ENCODE peak calls at places on chromosomes 11 and 22, in four cellular contexts. One of them, this sample, is unnamed.
A peak's percentile ranks its signal among the peaks of the same experiment; 100 is the strongest.

GRCh38 chr11:66743271-66743968 is 14.4 kb upstream of the SPTBN2 start:
- DNase-seq in RWPE1: peak; percentile 97
- DNase-seq in neural crest cell: no peak
- DNase-seq in mucosa of descending colon: peak; percentile 89
- DNase-seq in this sample: peak; percentile 29

GRCh38 chr11:64062185-64063039 is 26.7 kb downstream of the FLRT1 start:
- DNase-seq in RWPE1: no peak
- DNase-seq in neural crest cell: no peak
- DNase-seq in mucosa of descending colon: no peak
- DNase-seq in this sample: no peak

GRCh38 chr11:6022954-6023353 is 7.6 kb downstream of the OR56A1 start:
- DNase-seq in RWPE1: peak; percentile 25
- DNase-seq in neural crest cell: no peak
- DNase-seq in mucosa of descending colon: no peak
- DNase-seq in this sample: peak; percentile 7

GRCh38 chr11:119421941-119422504 is 949 bp downstream of the THY1 start:
- DNase-seq in RWPE1: no peak
- DNase-seq in neural crest cell: peak; percentile 43
- DNase-seq in mucosa of descending colon: no peak
- DNase-seq in this sample: peak; percentile 48

GRCh38 chr22:50190182-50190951 is 4.7 kb downstream of the TRABD start:
- DNase-seq in RWPE1: peak; percentile 62
- DNase-seq in neural crest cell: no peak
- DNase-seq in mucosa of descending colon: peak; percentile 93
- DNase-seq in this sample: no peak

GRCh38 chr11:73760066-73760679 is 701 bp downstream of the RAB6A start:
- DNase-seq in RWPE1: peak; percentile 32
- DNase-seq in neural crest cell: peak; percentile 34
- DNase-seq in mucosa of descending colon: peak; percentile 69
- DNase-seq in this sample: peak; percentile 43

GRCh38 chr11:110429614-110430266 is at the start of gene FDX1:
- DNase-seq in RWPE1: peak; percentile 85
- DNase-seq in neural crest cell: peak; percentile 84
- DNase-seq in mucosa of descending colon: peak; percentile 87
- DNase-seq in this sample: peak; percentile 91

GRCh38 chr11:119751281-119752060 is 22.5 kb upstream of the NECTIN1 start:
- DNase-seq in RWPE1: no peak
- DNase-seq in neural crest cell: no peak
- DNase-seq in mucosa of descending colon: no peak
- DNase-seq in this sample: no peak

GRCh38 chr11:100932474-100933100 is 197.0 kb downstream of the PGR start:
- DNase-seq in RWPE1: peak; percentile 12
- DNase-seq in neural crest cell: no peak
- DNase-seq in mucosa of descending colon: no peak
- DNase-seq in this sample: no peak

GRCh38 chr11:70582886-70583641 is 184.7 kb downstream of the CTTN start:
- DNase-seq in RWPE1: no peak
- DNase-seq in neural crest cell: no peak
- DNase-seq in mucosa of descending colon: peak; percentile 8
- DNase-seq in this sample: no peak

GRCh38 chr11:86041975-86042378 is 26.9 kb downstream of the PICALM start:
- DNase-seq in RWPE1: peak; percentile 67
- DNase-seq in neural crest cell: peak; percentile 66
- DNase-seq in mucosa of descending colon: no peak
- DNase-seq in this sample: peak; percentile 66

GRCh38 chr11:34975482-34975881 is 59.1 kb downstream of the PDHX start:
- DNase-seq in RWPE1: no peak
- DNase-seq in neural crest cell: no peak
- DNase-seq in mucosa of descending colon: no peak
- DNase-seq in this sample: no peak

GRCh38 chr11:81449588-81450155 is 1284.0 kb downstream of the FAM181B start:
- DNase-seq in RWPE1: no peak
- DNase-seq in neural crest cell: no peak
- DNase-seq in mucosa of descending colon: no peak
- DNase-seq in this sample: no peak

GRCh38 chr11:43508511-43508918 is 149.8 kb downstream of the TTC17 start:
- DNase-seq in RWPE1: peak; percentile 51
- DNase-seq in neural crest cell: no peak
- DNase-seq in mucosa of descending colon: peak; percentile 43
- DNase-seq in this sample: no peak

GRCh38 chr11:12269104-12269441 is 108.3 kb upstream of the PARVA start:
- DNase-seq in RWPE1: peak; percentile 37
- DNase-seq in neural crest cell: no peak
- DNase-seq in mucosa of descending colon: no peak
- DNase-seq in this sample: no peak

GRCh38 chr11:82895437-82896091 is 4.7 kb downstream of the PRCP start:
- DNase-seq in RWPE1: no peak
- DNase-seq in neural crest cell: no peak
- DNase-seq in mucosa of descending colon: no peak
- DNase-seq in this sample: no peak

GRCh38 chr22:42793848-42794405 is 63.1 kb downstream of the ARFGAP3 start:
- DNase-seq in RWPE1: no peak
- DNase-seq in neural crest cell: no peak
- DNase-seq in mucosa of descending colon: no peak
- DNase-seq in this sample: no peak

GRCh38 chr22:39453765-39454378 is 2.9 kb upstream of the MGAT3 start:
- DNase-seq in RWPE1: no peak
- DNase-seq in neural crest cell: no peak
- DNase-seq in mucosa of descending colon: no peak
- DNase-seq in this sample: no peak

GRCh38 chr11:126061707-126062678 is 673 bp downstream of the CDON start:
- DNase-seq in RWPE1: peak; percentile 57
- DNase-seq in neural crest cell: peak; percentile 28
- DNase-seq in mucosa of descending colon: no peak
- DNase-seq in this sample: peak; percentile 57

GRCh38 chr11:35045219-35045819 is 93.7 kb upstream of the CD44 start:
- DNase-seq in RWPE1: no peak
- DNase-seq in neural crest cell: no peak
- DNase-seq in mucosa of descending colon: no peak
- DNase-seq in this sample: no peak

GRCh38 chr11:58622344-58622743 is at the start of gene CNTF:
- DNase-seq in RWPE1: no peak
- DNase-seq in neural crest cell: no peak
- DNase-seq in mucosa of descending colon: no peak
- DNase-seq in this sample: no peak

GRCh38 chr11:79039122-79039521 is 401.7 kb downstream of the TENM4 start:
- DNase-seq in RWPE1: no peak
- DNase-seq in neural crest cell: no peak
- DNase-seq in mucosa of descending colon: no peak
- DNase-seq in this sample: no peak

GRCh38 chr11:70934999-70935768 is 317.2 kb downstream of the SHANK2 start:
- DNase-seq in RWPE1: peak; percentile 41
- DNase-seq in neural crest cell: no peak
- DNase-seq in mucosa of descending colon: no peak
- DNase-seq in this sample: no peak

GRCh38 chr11:45985212-45985611 is 62.8 kb downstream of the LARGE2 start:
- DNase-seq in RWPE1: no peak
- DNase-seq in neural crest cell: no peak
- DNase-seq in mucosa of descending colon: no peak
- DNase-seq in this sample: no peak

GRCh38 chr11:45983471-45983845 is 61.0 kb downstream of the LARGE2 start:
- DNase-seq in RWPE1: no peak
- DNase-seq in neural crest cell: no peak
- DNase-seq in mucosa of descending colon: no peak
- DNase-seq in this sample: no peak

GRCh38 chr11:45984192-45984591 is 61.7 kb downstream of the LARGE2 start:
- DNase-seq in RWPE1: no peak
- DNase-seq in neural crest cell: no peak
- DNase-seq in mucosa of descending colon: no peak
- DNase-seq in this sample: no peak

DNA sequence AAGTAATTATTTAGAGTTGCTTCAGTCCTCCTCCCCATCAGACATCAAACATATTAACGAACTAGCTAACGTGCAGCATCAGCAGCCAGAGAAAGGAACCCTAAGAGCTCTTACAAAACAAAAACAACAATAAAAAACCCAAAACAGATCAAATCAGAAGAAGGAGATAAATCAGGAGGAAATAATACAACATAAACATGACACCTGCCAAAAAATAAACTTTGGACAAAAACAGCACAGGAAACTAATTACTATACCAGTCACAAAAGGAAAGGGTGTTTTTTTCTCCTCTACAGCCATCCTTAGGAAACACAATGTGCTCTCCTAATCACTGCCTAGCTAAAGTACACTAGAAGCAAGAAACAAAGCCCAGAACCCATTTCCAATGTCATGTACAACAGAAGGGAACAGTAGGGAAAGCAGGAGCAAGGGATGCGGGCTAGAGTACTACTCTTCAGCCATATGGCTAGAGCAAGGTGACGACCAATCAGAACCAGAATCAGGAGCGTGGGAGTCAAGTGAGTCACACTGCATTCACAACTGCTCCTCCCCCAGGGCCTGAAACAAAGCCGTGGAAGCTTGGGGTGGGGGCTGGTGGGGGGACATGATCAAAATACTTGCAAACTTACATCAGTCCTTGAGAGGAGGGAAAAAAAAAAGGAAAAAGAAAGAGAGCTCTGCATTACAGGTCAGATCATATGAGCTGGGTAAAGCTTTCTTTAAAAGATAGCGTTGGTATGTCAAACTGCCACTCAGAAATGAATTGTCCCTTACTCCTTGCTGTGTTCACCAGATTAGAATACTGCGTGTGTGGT is 60.4 kb downstream of the LARGE2 start:
- DNase-seq in RWPE1: peak; percentile 75
- DNase-seq in neural crest cell: no peak
- DNase-seq in mucosa of descending colon: no peak
- DNase-seq in this sample: peak; percentile 27
- TF ChIP-seq CTCF in RWPE1: no peak
- TF ChIP-seq CTCF in neural crest cell: no peak
- TF ChIP-seq CTCF in mucosa of descending colon: no peak
- TF ChIP-seq CTCF in this sample: no peak

GRCh38 chr11:15258433-15259350 is 144.0 kb downstream of the INSC start:
- DNase-seq in RWPE1: peak; percentile 18
- DNase-seq in neural crest cell: no peak
- DNase-seq in mucosa of descending colon: no peak
- DNase-seq in this sample: peak; percentile 34
- TF ChIP-seq CTCF in RWPE1: no peak
- TF ChIP-seq CTCF in neural crest cell: no peak
- TF ChIP-seq CTCF in mucosa of descending colon: no peak
- TF ChIP-seq CTCF in this sample: no peak

GRCh38 chr22:41315586-41315985 is 14.3 kb downstream of the ZC3H7B start:
- DNase-seq in RWPE1: no peak
- DNase-seq in neural crest cell: no peak
- DNase-seq in mucosa of descending colon: no peak
- DNase-seq in this sample: no peak

GRCh38 chr22:41314821-41315220 is 13.5 kb downstream of the ZC3H7B start:
- DNase-seq in RWPE1: no peak
- DNase-seq in neural crest cell: no peak
- DNase-seq in mucosa of descending colon: no peak
- DNase-seq in this sample: no peak

GRCh38 chr22:41324818-41325528 is 23.6 kb downstream of the ZC3H7B start:
- DNase-seq in RWPE1: no peak
- DNase-seq in neural crest cell: no peak
- DNase-seq in mucosa of descending colon: no peak
- DNase-seq in this sample: no peak

DNA sequence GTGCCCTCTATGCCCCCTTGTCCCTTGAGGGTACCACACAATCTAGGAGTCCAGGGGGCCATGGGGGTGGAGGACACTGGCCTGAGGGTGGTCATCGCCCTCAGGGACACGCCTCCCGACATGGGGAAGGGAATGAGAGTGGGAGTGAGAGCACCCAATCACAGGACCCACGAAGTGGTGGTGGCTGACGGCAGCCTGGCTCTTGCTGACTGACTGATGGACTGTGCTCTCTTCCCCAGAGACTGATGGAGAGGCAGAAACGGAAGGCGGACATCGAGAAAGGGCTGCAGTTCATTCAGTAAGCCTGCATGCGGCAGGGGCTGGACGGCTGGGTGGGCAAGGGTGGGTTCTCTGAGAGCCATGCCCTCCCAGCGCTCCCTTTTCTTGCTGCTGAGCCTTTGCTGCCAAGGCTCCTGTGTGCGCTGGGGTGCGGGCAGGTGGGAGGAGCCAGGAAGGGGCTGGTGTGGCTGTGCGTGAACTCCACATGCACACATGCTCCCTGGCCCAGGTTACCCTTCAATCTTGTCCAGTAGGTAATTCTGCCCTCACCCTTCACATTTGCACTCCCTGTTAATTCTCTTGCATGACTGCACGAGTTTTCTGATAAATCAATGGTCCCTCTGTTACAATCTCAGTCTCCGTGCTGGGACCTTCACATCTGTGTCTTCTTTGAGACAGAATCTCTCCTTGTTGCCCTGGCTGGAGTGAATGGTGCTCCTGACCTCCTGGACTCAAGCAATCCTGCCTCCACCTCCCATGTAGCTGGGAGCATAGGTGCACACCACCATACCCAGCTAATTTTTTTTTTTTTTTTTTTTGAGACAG is 19.3 kb downstream of the ZC3H7B start:
- DNase-seq in RWPE1: no peak
- DNase-seq in neural crest cell: no peak
- DNase-seq in mucosa of descending colon: no peak
- DNase-seq in this sample: no peak
- TF ChIP-seq CTCF in RWPE1: no peak
- TF ChIP-seq CTCF in neural crest cell: no peak
- TF ChIP-seq CTCF in mucosa of descending colon: no peak
- TF ChIP-seq CTCF in this sample: no peak

DNA sequence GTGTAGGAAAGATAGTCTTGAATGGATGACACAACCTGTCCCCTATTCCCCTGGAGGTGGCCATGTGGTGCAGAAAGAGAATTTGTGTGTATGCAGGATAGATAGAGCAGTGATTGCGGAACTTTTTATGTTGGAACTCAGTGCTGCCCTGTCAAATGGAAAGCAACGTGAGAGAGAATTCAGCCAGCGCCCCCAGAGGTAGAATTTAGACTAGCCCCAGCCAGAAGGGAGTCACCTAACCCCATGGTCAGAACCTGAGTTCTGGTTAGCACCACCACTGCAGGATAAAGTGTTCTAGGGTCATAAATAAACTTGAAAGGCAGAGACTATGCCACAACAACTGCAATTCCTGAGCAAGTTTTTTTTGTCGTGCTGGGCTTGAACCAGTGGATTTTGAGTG is 152.9 kb upstream of the GRIA4 start:
- DNase-seq in RWPE1: no peak
- DNase-seq in neural crest cell: no peak
- DNase-seq in mucosa of descending colon: no peak
- DNase-seq in this sample: no peak
- TF ChIP-seq CTCF in RWPE1: no peak
- TF ChIP-seq CTCF in neural crest cell: no peak
- TF ChIP-seq CTCF in mucosa of descending colon: no peak
- TF ChIP-seq CTCF in this sample: no peak

DNA sequence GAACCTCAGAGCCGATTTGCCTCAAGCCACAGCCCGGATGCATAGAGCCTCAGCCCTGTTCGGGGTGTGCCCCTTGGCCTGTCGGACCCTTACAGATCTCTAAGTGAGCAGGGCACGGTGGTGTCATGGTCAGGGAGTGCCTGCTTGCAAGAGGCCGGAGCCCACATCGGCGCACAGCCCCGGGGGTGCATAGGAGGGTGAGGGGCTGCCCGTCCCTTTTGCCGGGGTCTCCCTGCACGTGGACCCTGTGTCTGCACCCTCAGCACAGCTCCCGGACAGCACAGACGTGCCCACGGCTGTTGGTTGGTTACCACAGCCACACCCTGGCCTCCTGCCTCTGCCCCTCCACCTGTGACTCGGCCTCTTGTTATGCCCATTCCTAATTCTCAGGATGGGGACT is 6.5 kb downstream of the RAB36 start:
- DNase-seq in RWPE1: no peak
- DNase-seq in neural crest cell: no peak
- DNase-seq in mucosa of descending colon: no peak
- DNase-seq in this sample: no peak
- TF ChIP-seq CTCF in RWPE1: no peak
- TF ChIP-seq CTCF in neural crest cell: no peak
- TF ChIP-seq CTCF in mucosa of descending colon: no peak
- TF ChIP-seq CTCF in this sample: no peak

This sample was measured in WERI-Rb-1.